ENCODE peak calls at places on chromosomes 6 and 20, in six cellular contexts. One of them, this sample, is unnamed.

GRCh38 chr6:31776961-31777666 is at the start of gene VWA7:
- DNase-seq in MM.1S: peak; percentile 96
- DNase-seq in GM04504: peak; percentile 28
- DNase-seq in HT1080: peak; percentile 87
- DNase-seq in mucosa of gallbladder: peak; percentile 84
- DNase-seq in GM03348: peak; percentile 85
- DNase-seq in this sample: peak; percentile 65

GRCh38 chr6:137745321-137745720 is 121.7 kb upstream of the TNFAIP3 start:
- DNase-seq in mucosa of gallbladder: no peak
- DNase-seq in HT1080: no peak
- DNase-seq in MM.1S: no peak
- DNase-seq in GM04504: no peak
- DNase-seq in GM03348: no peak
- DNase-seq in this sample: no peak

GRCh38 chr6:16481680-16482079 is 243.3 kb downstream of the GMPR start:
- DNase-seq in mucosa of gallbladder: no peak
- DNase-seq in GM03348: no peak
- DNase-seq in GM04504: no peak
- DNase-seq in MM.1S: no peak
- DNase-seq in HT1080: no peak
- DNase-seq in this sample: no peak

GRCh38 chr6:117976030-117976651 is 69.1 kb downstream of the SLC35F1 start:
- DNase-seq in HT1080: peak; percentile 23
- DNase-seq in GM04504: peak; percentile 5
- DNase-seq in MM.1S: peak; percentile 67
- DNase-seq in mucosa of gallbladder: no peak
- DNase-seq in GM03348: peak; percentile 41
- DNase-seq in this sample: peak; percentile 57

GRCh38 chr6:129677634-129678325 is 32.2 kb downstream of the ARHGAP18 start:
- DNase-seq in HT1080: peak; percentile 36
- DNase-seq in GM03348: no peak
- DNase-seq in MM.1S: no peak
- DNase-seq in GM04504: no peak
- DNase-seq in mucosa of gallbladder: no peak
- DNase-seq in this sample: peak; percentile 41

GRCh38 chr6:35473075-35473848 is 5.1 kb downstream of the RPL10A start:
- DNase-seq in HT1080: no peak
- DNase-seq in GM03348: no peak
- DNase-seq in GM04504: no peak
- DNase-seq in MM.1S: no peak
- DNase-seq in mucosa of gallbladder: no peak
- DNase-seq in this sample: no peak

GRCh38 chr6:142913511-142914047 is 31.4 kb downstream of the HIVEP2 start:
- DNase-seq in GM04504: no peak
- DNase-seq in mucosa of gallbladder: peak; percentile 30
- DNase-seq in MM.1S: peak; percentile 62
- DNase-seq in GM03348: no peak
- DNase-seq in HT1080: no peak
- DNase-seq in this sample: no peak

GRCh38 chr6:132760256-132760655 is 2.6 kb upstream of the VNN2 start:
- DNase-seq in GM03348: no peak
- DNase-seq in mucosa of gallbladder: no peak
- DNase-seq in HT1080: no peak
- DNase-seq in MM.1S: no peak
- DNase-seq in GM04504: no peak
- DNase-seq in this sample: no peak

GRCh38 chr6:129623008-129623732 is 86.8 kb downstream of the ARHGAP18 start:
- DNase-seq in GM03348: no peak
- DNase-seq in MM.1S: no peak
- DNase-seq in GM04504: no peak
- DNase-seq in mucosa of gallbladder: no peak
- DNase-seq in HT1080: no peak
- DNase-seq in this sample: no peak

GRCh38 chr6:92023410-92023940 is 1395.9 kb downstream of the EPHA7 start:
- DNase-seq in GM03348: no peak
- DNase-seq in GM04504: no peak
- DNase-seq in mucosa of gallbladder: no peak
- DNase-seq in MM.1S: no peak
- DNase-seq in HT1080: no peak
- DNase-seq in this sample: no peak

GRCh38 chr6:74798302-74798701 is 407.6 kb downstream of the COL12A1 start:
- DNase-seq in MM.1S: no peak
- DNase-seq in GM03348: no peak
- DNase-seq in GM04504: no peak
- DNase-seq in mucosa of gallbladder: no peak
- DNase-seq in HT1080: no peak
- DNase-seq in this sample: no peak

GRCh38 chr6:117028256-117028655 is 151.2 kb downstream of the RFX6 start:
- DNase-seq in mucosa of gallbladder: no peak
- DNase-seq in GM03348: no peak
- DNase-seq in HT1080: no peak
- DNase-seq in MM.1S: no peak
- DNase-seq in GM04504: no peak
- DNase-seq in this sample: no peak

GRCh38 chr20:64045346-64046011 is 4.0 kb downstream of the SOX18 start:
- DNase-seq in GM03348: no peak
- DNase-seq in MM.1S: no peak
- DNase-seq in mucosa of gallbladder: no peak
- DNase-seq in GM04504: no peak
- DNase-seq in HT1080: no peak
- DNase-seq in this sample: no peak

GRCh38 chr6:14972379-14973067 is 273.3 kb upstream of the JARID2 start:
- DNase-seq in GM04504: no peak
- DNase-seq in GM03348: no peak
- DNase-seq in MM.1S: no peak
- DNase-seq in mucosa of gallbladder: no peak
- DNase-seq in HT1080: no peak
- DNase-seq in this sample: no peak

GRCh38 chr6:125718109-125718508 is 31.3 kb upstream of the HEY2 start:
- DNase-seq in MM.1S: no peak
- DNase-seq in HT1080: no peak
- DNase-seq in GM03348: no peak
- DNase-seq in mucosa of gallbladder: no peak
- DNase-seq in GM04504: no peak
- DNase-seq in this sample: no peak

GRCh38 chr20:49627329-49627761 is 59.4 kb upstream of the PTGIS start:
- DNase-seq in GM04504: no peak
- DNase-seq in mucosa of gallbladder: no peak
- DNase-seq in MM.1S: no peak
- DNase-seq in HT1080: no peak
- DNase-seq in GM03348: no peak
- DNase-seq in this sample: no peak